ENCODE peak calls at places on chromosome 17, in eight cellular contexts. K is foreskin fibroblast, Y is B cell, E is heart right ventricle, R is left lung, C is cardiac fibroblast, N is cardiac muscle cell, B is progenitor cell of endocrine pancreas. J is an unnamed sample.

GRCh38 chr17:72411124-72411563 is 290.3 kb downstream of the SOX9 start:
- DNase-seq in C (no peak), R (no peak), E (no peak), Y (no peak), N (no peak), K (no peak), B (no peak), J (no peak)

GRCh38 chr17:68824707-68825106 is 130.5 kb downstream of the ABCA8 start:
- DNase-seq in Y (no peak), R (no peak), K (no peak), B (no peak), N (no peak), C (no peak), E (no peak), J (no peak)

GRCh38 chr17:59494757-59495368 is 70.5 kb upstream of the DHX40 start:
- DNase-seq in B (no peak), E (no peak), K (no peak), C (no peak), N (no peak), Y (no peak), R (no peak), J (no peak)

GRCh38 chr17:33316733-33317132 is 23.6 kb upstream of the ASIC2 start:
- DNase-seq in B (no peak), Y (no peak), K (no peak), C (no peak), N (peak), E (no peak), R (no peak), J (no peak)

GRCh38 chr17:10062757-10063385 is 135.5 kb downstream of the GAS7 start:
- DNase-seq in B (no peak), E (no peak), C (no peak), N (no peak), Y (peak), K (no peak), R (no peak), J (no peak)

GRCh38 chr17:42284566-42284965 is 3.7 kb upstream of the STAT5A start:
- DNase-seq in N (no peak), R (no peak), C (no peak), Y (no peak), K (no peak), E (no peak), B (no peak), J (no peak)

GRCh38 chr17:69142473-69142802 is 743 bp upstream of the ABCA6 start:
- DNase-seq in Y (no peak), N (no peak), C (peak), B (no peak), R (no peak), K (peak), E (no peak), J (no peak)

GRCh38 chr17:65568918-65569317 is 7.5 kb upstream of the AXIN2 start:
- DNase-seq in R (peak), B (no peak), Y (no peak), N (no peak), C (no peak), K (no peak), E (no peak), J (no peak)

GRCh38 chr17:35433075-35433894 is 985 bp upstream of the SLFN12 start:
- DNase-seq in Y (peak), C (peak), E (peak), B (peak), R (peak), K (peak), N (peak), J (peak)

GRCh38 chr17:83081561-83082201 is 2.3 kb downstream of the METRNL start:
- DNase-seq in C (no peak), R (no peak), K (no peak), N (no peak), Y (peak), E (no peak), B (no peak), J (no peak)

GRCh38 chr17:32331243-32332040 is 10.5 kb downstream of the C17orf75 start:
- DNase-seq in N (no peak), E (no peak), K (no peak), Y (no peak), R (no peak), B (no peak), C (no peak), J (no peak)

GRCh38 chr17:47707056-47707791 is 13.3 kb downstream of the TBKBP1 start:
- DNase-seq in N (no peak), E (no peak), R (peak), Y (no peak), B (no peak), C (no peak), K (no peak), J (no peak)

GRCh38 chr17:51056813-51057510 is 63.7 kb downstream of the SPAG9 start:
- DNase-seq in K (peak), Y (peak), C (peak), B (no peak), N (peak), R (no peak), E (peak), J (no peak)

GRCh38 chr17:18026408-18026776 is 12.6 kb downstream of the ATPAF2 start:
- DNase-seq in R (no peak), B (no peak), N (no peak), Y (no peak), C (peak), K (peak), E (peak), J (no peak)

GRCh38 chr17:5558815-5559785 is 25.2 kb downstream of the NLRP1 start:
- DNase-seq in E (no peak), K (no peak), R (no peak), C (no peak), N (no peak), Y (no peak), B (no peak), J (no peak)

GRCh38 chr17:61307905-61308886 is 91.4 kb upstream of the TBX2 start:
- DNase-seq in R (no peak), Y (no peak), E (no peak), B (no peak), N (no peak), C (peak), K (peak), J (no peak)

GRCh38 chr17:81616877-81617276 is 20.0 kb downstream of the NPLOC4 start:
- DNase-seq in C (no peak), B (no peak), K (no peak), E (no peak), Y (no peak), N (no peak), R (no peak), J (no peak)

GRCh38 chr17:36463916-36464764 is 22.3 kb upstream of the ZNHIT3 start:
- DNase-seq in N (peak), R (no peak), E (peak), Y (no peak), B (peak), C (peak), K (peak), J (peak)

GRCh38 chr17:47184671-47185070 is 4.4 kb downstream of the CDC27 start:
- DNase-seq in B (no peak), C (no peak), R (no peak), K (peak), Y (no peak), E (no peak), N (peak), J (no peak)

GRCh38 chr17:73785466-73785865 is 141.2 kb upstream of the SDK2 start:
- DNase-seq in E (no peak), B (no peak), N (peak), Y (no peak), R (no peak), C (no peak), K (no peak), J (no peak)

GRCh38 chr17:44543213-44543904 is 13.9 kb upstream of the FZD2 start:
- DNase-seq in E (no peak), R (no peak), K (peak), C (peak), Y (no peak), N (peak), B (no peak), J (no peak)

GRCh38 chr17:79777166-79777843 is 643 bp upstream of the CBX2 start:
- DNase-seq in E (peak), K (no peak), C (peak), N (peak), R (peak), B (peak), Y (no peak), J (peak)

GRCh38 chr17:33169580-33170285 is 123.4 kb downstream of the ASIC2 start:
- DNase-seq in R (no peak), N (no peak), B (no peak), K (peak), E (no peak), Y (no peak), C (no peak), J (no peak)

GRCh38 chr17:41486809-41487530 is 2.7 kb downstream of the KRT36 start:
- DNase-seq in Y (no peak), N (peak), C (no peak), E (no peak), K (no peak), R (peak), B (no peak), J (no peak)

GRCh38 chr17:82491196-82491530 is 28.4 kb upstream of the FOXK2 start:
- DNase-seq in E (no peak), Y (no peak), K (no peak), N (no peak), C (no peak), R (no peak), B (no peak), J (no peak)

GRCh38 chr17:34156741-34157589 is 98.1 kb upstream of the CCL2 start:
- DNase-seq in R (peak), Y (no peak), K (no peak), B (no peak), C (no peak), E (no peak), N (peak), J (peak)

GRCh38 chr17:50423553-50424159 is 2.4 kb upstream of the ACSF2 start:
- DNase-seq in R (no peak), B (no peak), N (no peak), K (peak), Y (no peak), E (no peak), C (peak), J (no peak)

GRCh38 chr17:78173025-78173715 is 4.8 kb downstream of the SYNGR2 start:
- DNase-seq in E (no peak), N (peak), C (no peak), R (no peak), B (no peak), Y (peak), K (no peak), J (no peak)

GRCh38 chr17:40316571-40317344 is 7.8 kb downstream of the RARA start:
- DNase-seq in Y (peak), N (peak), R (peak), E (peak), C (peak), B (no peak), K (peak), J (peak)

GRCh38 chr17:6666077-6666521 is 14.5 kb downstream of the C17orf100 start:
- DNase-seq in E (peak), N (peak), C (peak), Y (peak), K (peak), B (peak), R (no peak), J (peak)

GRCh38 chr17:2086306-2086705 is 31.4 kb downstream of the HIC1 start:
- DNase-seq in B (no peak), C (no peak), E (no peak), R (no peak), K (no peak), Y (no peak), N (no peak), J (no peak)

GRCh38 chr17:68613739-68614298 is 12.7 kb upstream of the FAM20A start:
- DNase-seq in N (peak), R (no peak), E (peak), C (peak), Y (no peak), K (no peak), B (no peak), J (no peak)

GRCh38 chr17:15456972-15457722 is 10.3 kb downstream of the CDRT4 start:
- DNase-seq in N (no peak), K (peak), E (peak), C (peak), Y (no peak), B (no peak), R (no peak), J (no peak)
- TF ChIP-seq CTCF in N (peak), K (peak), E (peak), C (peak), Y (no peak), B (no peak), R (no peak), J (no peak)

DNA sequence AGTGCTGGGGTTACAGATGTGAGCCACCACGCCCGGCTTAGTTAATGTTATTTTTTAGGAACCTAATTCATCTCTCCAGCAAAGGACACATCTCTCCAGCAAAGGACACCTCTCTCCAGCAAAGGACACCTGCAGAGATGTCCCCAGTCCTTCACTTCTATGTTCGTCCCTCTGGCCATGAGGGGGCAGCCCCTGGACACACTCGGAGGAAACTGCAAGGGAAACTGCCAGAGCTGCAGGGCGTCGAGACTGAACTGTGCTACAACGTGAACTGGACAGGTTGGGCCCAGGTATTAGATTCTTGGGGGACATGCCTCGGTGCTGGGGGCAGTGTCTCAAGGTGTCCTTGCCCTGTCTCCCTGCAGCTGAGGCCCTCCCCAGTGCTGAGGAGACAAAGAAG is 4.7 kb downstream of the PFAS start:
- DNase-seq in N (peak), R (no peak), E (peak), B (no peak), Y (no peak), K (no peak), C (peak), J (no peak)
- TF ChIP-seq CTCF in N (peak), R (no peak), E (no peak), B (peak), Y (no peak), K (no peak), C (peak), J (no peak)

DNA sequence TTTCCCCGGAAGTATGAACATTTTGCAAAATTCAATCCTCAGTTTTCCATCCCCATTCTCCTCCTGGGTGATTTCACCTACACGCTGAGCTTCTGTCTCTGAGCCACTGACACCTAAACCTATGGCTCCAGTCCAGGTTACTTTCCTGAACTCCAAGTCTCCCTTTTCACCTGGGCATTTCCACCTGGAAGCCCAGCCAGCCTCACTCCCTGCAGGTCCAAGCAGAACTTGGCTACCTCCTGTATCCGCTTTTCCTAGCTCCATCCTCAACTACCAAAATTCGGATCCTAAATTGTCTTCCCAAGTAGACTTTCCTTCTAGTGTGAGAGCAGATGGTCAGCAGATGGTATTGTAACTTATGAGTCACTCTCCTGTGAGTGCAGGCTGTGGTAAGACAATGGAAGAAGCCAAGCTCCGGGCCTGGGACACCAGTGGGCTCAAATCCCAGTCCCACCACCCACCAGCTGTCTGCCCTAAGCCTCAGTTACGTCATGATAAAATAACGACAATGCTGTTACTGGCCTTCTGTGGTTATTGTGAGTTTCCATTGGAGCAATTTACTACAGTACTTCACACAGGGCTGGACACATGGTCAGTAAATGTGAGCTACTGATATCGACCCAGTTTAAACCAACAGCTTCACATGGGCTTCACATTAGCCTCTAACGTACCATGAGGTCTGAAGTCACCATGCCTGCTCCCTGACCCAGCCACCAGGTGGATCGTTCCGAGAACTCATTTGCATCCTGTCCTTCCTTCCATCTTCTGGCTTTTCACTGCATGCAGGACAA is 33.3 kb downstream of the PECAM1 start:
- DNase-seq in E (peak), Y (no peak), N (no peak), C (peak), B (no peak), K (peak), R (peak), J (no peak)
- TF ChIP-seq CTCF in E (no peak), Y (no peak), N (no peak), C (peak), B (no peak), K (no peak), R (no peak), J (no peak)

GRCh38 chr17:63552211-63552610 is 1.9 kb downstream of the DCAF7 start:
- DNase-seq in E (no peak), K (no peak), R (no peak), N (no peak), Y (no peak), C (no peak), B (no peak), J (no peak)

GRCh38 chr17:63558441-63558840 is 8.2 kb downstream of the DCAF7 start:
- DNase-seq in N (no peak), R (no peak), B (no peak), K (no peak), Y (no peak), C (no peak), E (no peak), J (no peak)

GRCh38 chr17:63561819-63562218 is 11.5 kb downstream of the DCAF7 start:
- DNase-seq in E (no peak), N (no peak), B (no peak), K (no peak), R (no peak), C (no peak), Y (no peak), J (no peak)

GRCh38 chr17:63555475-63556156 is 5.3 kb downstream of the DCAF7 start:
- DNase-seq in R (peak), Y (no peak), C (no peak), E (no peak), K (no peak), B (no peak), N (no peak), J (no peak)

DNA sequence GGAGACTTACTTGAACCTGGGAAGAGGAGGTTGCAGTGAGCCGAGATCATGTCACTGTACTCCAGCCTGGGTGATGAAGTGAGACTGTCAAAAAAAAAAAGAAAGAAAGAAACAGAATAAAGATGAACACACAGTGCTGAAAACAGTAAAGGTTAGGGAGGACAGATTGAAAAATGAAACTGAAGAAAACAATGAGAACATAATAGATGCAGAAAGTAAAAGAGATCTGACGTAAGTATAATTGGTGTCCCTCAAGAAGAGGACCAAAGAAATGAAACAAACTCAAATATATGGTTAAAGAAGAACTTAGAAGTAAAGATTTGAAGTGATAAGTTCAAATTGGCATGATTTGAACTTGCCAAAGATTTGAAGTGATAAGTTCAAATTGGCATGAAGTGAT is 7.1 kb downstream of the DCAF7 start:
- DNase-seq in C (no peak), N (no peak), E (no peak), B (no peak), R (no peak), Y (no peak), K (no peak), J (no peak)
- TF ChIP-seq CTCF in C (no peak), N (no peak), E (no peak), B (no peak), R (no peak), Y (no peak), K (no peak), J (no peak)

DNA sequence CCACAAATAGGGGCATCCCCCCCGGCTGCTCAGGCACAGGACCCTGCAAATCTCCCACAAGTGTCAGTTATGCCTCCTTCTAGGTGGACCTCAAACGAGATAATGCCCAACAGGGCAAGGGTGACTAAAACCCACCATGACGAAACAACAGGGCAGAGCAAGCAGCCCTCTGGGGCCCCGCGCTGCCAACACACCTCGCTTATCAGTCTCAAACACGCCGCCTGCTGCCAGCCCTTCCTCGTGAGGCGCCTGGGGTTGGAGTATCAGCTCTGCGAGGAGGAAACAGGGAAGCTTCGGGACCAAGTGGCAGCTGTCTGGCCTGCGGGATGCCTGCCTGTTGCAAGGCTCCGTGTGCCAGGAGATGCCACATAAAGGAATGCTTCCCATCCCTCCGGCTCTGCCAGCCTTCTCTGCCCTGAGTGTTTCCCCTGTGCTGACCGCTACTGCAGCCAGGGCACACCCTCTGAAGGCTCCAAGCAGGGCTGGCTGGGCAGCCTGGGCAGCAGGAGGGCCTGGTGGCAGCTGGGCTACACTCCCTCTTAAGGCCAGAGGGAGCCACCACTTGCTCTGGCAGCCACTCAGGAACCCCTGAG is 2.5 kb downstream of the SMIM5 start:
- DNase-seq in K (no peak), Y (no peak), E (peak), N (no peak), B (no peak), C (no peak), R (peak), J (no peak)
- TF ChIP-seq CTCF in K (no peak), Y (no peak), E (no peak), N (no peak), B (no peak), C (no peak), R (no peak), J (no peak)

GRCh38 chr17:55845385-55845784 is 94.5 kb downstream of the PCTP start:
- DNase-seq in C (peak), Y (no peak), K (peak), E (peak), B (peak), N (peak), R (peak), J (peak)
- TF ChIP-seq CTCF in C (peak), Y (no peak), K (peak), E (peak), B (peak), N (peak), R (peak), J (no peak)